ENCODE peak calls at places on chromosomes 2 and 18, in eight cellular contexts. F is neural crest cell; A is naive thymus-derived CD8-positive, alpha-beta T cell; Z is NCI-H2081; U is mucosa of descending colon; W is Peyer's patch; B is GM20000; M is stromal cell of bone marrow. D is an unnamed sample.

GRCh38 chr2:189204322-189204941 is 24.9 kb upstream of the COL5A2 start:
- DNase-seq in F (no peak), A (no peak), Z (no peak), U (no peak), W (no peak), B (no peak), M (no peak), D (no peak)

GRCh38 chr2:237601453-237602116 is 11.1 kb upstream of the RAB17 start:
- DNase-seq in F (no peak), A (no peak), Z (no peak), U (no peak), W (no peak), B (no peak), M (no peak), D (no peak)

GRCh38 chr2:68837861-68838341 is 33.3 kb downstream of the BMP10 start:
- DNase-seq in F (no peak), A (no peak), Z (no peak), U (no peak), W (no peak), B (peak; percentile 50), M (no peak), D (no peak)

GRCh38 chr18:48902023-48902855 is 48.5 kb downstream of the SMAD7 start:
- DNase-seq in F (no peak), A (no peak), Z (peak; percentile 63), U (peak; percentile 81), W (peak; percentile 78), B (no peak), M (peak; percentile 84), D (no peak)

GRCh38 chr2:98909381-98910211 is 26.4 kb downstream of the CRACDL start:
- DNase-seq in F (peak; percentile 22), A (no peak), Z (peak; percentile 91), U (peak; percentile 36), W (no peak), B (no peak), M (no peak), D (peak; percentile 38)

GRCh38 chr2:1910562-1911256 is 166.4 kb upstream of the PXDN start:
- DNase-seq in F (no peak), A (no peak), Z (no peak), U (no peak), W (no peak), B (no peak), M (no peak), D (no peak)

GRCh38 chr2:28300921-28301341 is 91.7 kb upstream of the FOSL2 start:
- DNase-seq in F (no peak), A (no peak), Z (no peak), U (no peak), W (no peak), B (no peak), M (no peak), D (no peak)

GRCh38 chr2:233462202-233462785 is 104.3 kb downstream of the USP40 start:
- DNase-seq in F (no peak), A (no peak), Z (no peak), U (no peak), W (peak; percentile 38), B (no peak), M (no peak), D (no peak)

GRCh38 chr2:222034058-222034457 is 264.7 kb downstream of the PAX3 start:
- DNase-seq in F (no peak), A (no peak), Z (no peak), U (no peak), W (no peak), B (no peak), M (no peak), D (no peak)

GRCh38 chr18:44627245-44627644 is 53.4 kb upstream of the SETBP1 start:
- DNase-seq in F (no peak), A (no peak), Z (no peak), U (no peak), W (no peak), B (no peak), M (peak; percentile 73), D (no peak)

GRCh38 chr2:63488118-63488713 is 100.1 kb downstream of the WDPCP start:
- DNase-seq in F (no peak), A (peak; percentile 0), Z (no peak), U (no peak), W (no peak), B (peak; percentile 26), M (peak; percentile 28), D (no peak)

GRCh38 chr18:36419188-36419912 is 121.8 kb downstream of the FHOD3 start:
- DNase-seq in F (no peak), A (no peak), Z (no peak), U (no peak), W (no peak), B (no peak), M (no peak), D (no peak)

GRCh38 chr2:240440251-240440650 is 4.8 kb downstream of the GPC1 start:
- DNase-seq in F (no peak), A (no peak), Z (no peak), U (peak; percentile 10), W (no peak), B (peak; percentile 22), M (no peak), D (no peak)

GRCh38 chr2:165434865-165435500 is 34.5 kb upstream of the CSRNP3 start:
- DNase-seq in F (no peak), A (no peak), Z (no peak), U (no peak), W (no peak), B (no peak), M (no peak), D (no peak)

GRCh38 chr2:171652411-171652775 is 34.9 kb upstream of the DYNC1I2 start:
- DNase-seq in F (no peak), A (no peak), Z (no peak), U (no peak), W (no peak), B (no peak), M (peak; percentile 65), D (no peak)

GRCh38 chr2:64645014-64645418 is 8.7 kb downstream of the SERTAD2 start:
- DNase-seq in F (peak; percentile 54), A (no peak), Z (peak; percentile 62), U (peak; percentile 65), W (no peak), B (no peak), M (no peak), D (peak; percentile 76)

GRCh38 chr18:51092097-51092496 is 62.1 kb downstream of the SMAD4 start:
- DNase-seq in F (no peak), A (no peak), Z (no peak), U (no peak), W (no peak), B (no peak), M (no peak), D (no peak)

GRCh38 chr2:17538022-17538843 is 2.3 kb upstream of the VSNL1 start:
- DNase-seq in F (no peak), A (no peak), Z (no peak), U (peak; percentile 65), W (no peak), B (peak; percentile 31), M (no peak), D (no peak)

GRCh38 chr2:115771516-115771915 is 1329.1 kb downstream of the DPP10 start:
- DNase-seq in F (no peak), A (no peak), Z (no peak), U (no peak), W (no peak), B (no peak), M (no peak), D (no peak)

GRCh38 chr2:37878536-37878935 is 46.6 kb upstream of the RMDN2 start:
- DNase-seq in F (no peak), A (no peak), Z (no peak), U (no peak), W (no peak), B (no peak), M (no peak), D (no peak)

GRCh38 chr2:86274918-86275275 is 62.5 kb downstream of the REEP1 start:
- DNase-seq in F (no peak), A (no peak), Z (no peak), U (peak; percentile 85), W (peak; percentile 81), B (peak; percentile 42), M (no peak), D (no peak)

GRCh38 chr2:219140726-219141125 is 19.9 kb downstream of the NHEJ1 start:
- DNase-seq in F (no peak), A (no peak), Z (no peak), U (no peak), W (no peak), B (no peak), M (no peak), D (no peak)

GRCh38 chr2:175676813-175677212 is 325.3 kb downstream of the LNPK start:
- DNase-seq in F (no peak), A (no peak), Z (no peak), U (no peak), W (no peak), B (no peak), M (no peak), D (no peak)

GRCh38 chr2:134728163-134728562 is 9.4 kb upstream of the TMEM163 start:
- DNase-seq in F (no peak), A (no peak), Z (no peak), U (no peak), W (no peak), B (no peak), M (no peak), D (no peak)

GRCh38 chr2:62000538-62000937 is 95.1 kb downstream of the COMMD1 start:
- DNase-seq in F (no peak), A (no peak), Z (no peak), U (no peak), W (no peak), B (no peak), M (no peak), D (no peak)

GRCh38 chr2:54763636-54764291 is 40.3 kb downstream of the EML6 start:
- DNase-seq in F (no peak), A (no peak), Z (peak; percentile 29), U (peak; percentile 41), W (no peak), B (peak; percentile 33), M (no peak), D (no peak)

GRCh38 chr2:166074430-166074829 is 53.4 kb downstream of the SCN1A start:
- DNase-seq in F (no peak), A (no peak), Z (peak; percentile 10), U (no peak), W (no peak), B (no peak), M (no peak), D (no peak)

GRCh38 chr2:238820909-238821308 is 27.0 kb upstream of the TWIST2 start:
- DNase-seq in F (no peak), A (no peak), Z (no peak), U (no peak), W (no peak), B (no peak), M (no peak), D (no peak)

GRCh38 chr2:216450784-216451183 is 38.5 kb downstream of the SMARCAL1 start:
- DNase-seq in F (no peak), A (no peak), Z (no peak), U (no peak), W (no peak), B (no peak), M (no peak), D (no peak)

GRCh38 chr2:155871940-155872339 is 460.6 kb downstream of the NR4A2 start:
- DNase-seq in F (no peak), A (no peak), Z (no peak), U (no peak), W (no peak), B (no peak), M (no peak), D (no peak)

D was measured in H1.